ENCODE peak calls at places on chromosome 9, in eight cellular contexts. One of them, this sample, is unnamed.

GRCh38 chr9:5851445-5851844 is 18.5 kb upstream of the ERMP1 start:
- DNase-seq in T-helper 17 cell: no peak
- DNase-seq in GM23338: no peak
- DNase-seq in NCI-H187: no peak
- DNase-seq in activated naive CD8-positive, alpha-beta T cell treated with anti-CD3 and anti-CD28 coated beads, Interleukin-2, amount 50 U/mL, for 24 hours: no peak
- DNase-seq in GM13977: peak
- DNase-seq in KBM-7: peak
- DNase-seq in NCI-H2081: no peak
- DNase-seq in this sample: no peak

GRCh38 chr9:124684140-124684539 is 87.0 kb downstream of the NR6A1 start:
- DNase-seq in T-helper 17 cell: no peak
- DNase-seq in GM23338: no peak
- DNase-seq in NCI-H187: no peak
- DNase-seq in activated naive CD8-positive, alpha-beta T cell treated with anti-CD3 and anti-CD28 coated beads, Interleukin-2, amount 50 U/mL, for 24 hours: no peak
- DNase-seq in GM13977: no peak
- DNase-seq in KBM-7: no peak
- DNase-seq in NCI-H2081: no peak
- DNase-seq in this sample: no peak

GRCh38 chr9:4927701-4928100 is 57.4 kb upstream of the JAK2 start:
- DNase-seq in T-helper 17 cell: no peak
- DNase-seq in GM23338: no peak
- DNase-seq in NCI-H187: no peak
- DNase-seq in activated naive CD8-positive, alpha-beta T cell treated with anti-CD3 and anti-CD28 coated beads, Interleukin-2, amount 50 U/mL, for 24 hours: no peak
- DNase-seq in GM13977: no peak
- DNase-seq in KBM-7: no peak
- DNase-seq in NCI-H2081: no peak
- DNase-seq in this sample: no peak

GRCh38 chr9:79700607-79701330 is 129.0 kb downstream of the TLE4 start:
- DNase-seq in T-helper 17 cell: no peak
- DNase-seq in GM23338: no peak
- DNase-seq in NCI-H187: no peak
- DNase-seq in activated naive CD8-positive, alpha-beta T cell treated with anti-CD3 and anti-CD28 coated beads, Interleukin-2, amount 50 U/mL, for 24 hours: no peak
- DNase-seq in GM13977: no peak
- DNase-seq in KBM-7: no peak
- DNase-seq in NCI-H2081: no peak
- DNase-seq in this sample: no peak

GRCh38 chr9:131238402-131239021 is 37.8 kb downstream of the FAM78A start:
- DNase-seq in T-helper 17 cell: no peak
- DNase-seq in GM23338: no peak
- DNase-seq in NCI-H187: no peak
- DNase-seq in activated naive CD8-positive, alpha-beta T cell treated with anti-CD3 and anti-CD28 coated beads, Interleukin-2, amount 50 U/mL, for 24 hours: peak
- DNase-seq in GM13977: no peak
- DNase-seq in KBM-7: peak
- DNase-seq in NCI-H2081: no peak
- DNase-seq in this sample: no peak

GRCh38 chr9:70131296-70131695 is 87.6 kb downstream of the MAMDC2 start:
- DNase-seq in T-helper 17 cell: no peak
- DNase-seq in GM23338: no peak
- DNase-seq in NCI-H187: peak
- DNase-seq in activated naive CD8-positive, alpha-beta T cell treated with anti-CD3 and anti-CD28 coated beads, Interleukin-2, amount 50 U/mL, for 24 hours: no peak
- DNase-seq in GM13977: no peak
- DNase-seq in KBM-7: no peak
- DNase-seq in NCI-H2081: no peak
- DNase-seq in this sample: no peak

GRCh38 chr9:108213516-108213915 is 642.3 kb downstream of the ACTL7B start:
- DNase-seq in T-helper 17 cell: no peak
- DNase-seq in GM23338: no peak
- DNase-seq in NCI-H187: no peak
- DNase-seq in activated naive CD8-positive, alpha-beta T cell treated with anti-CD3 and anti-CD28 coated beads, Interleukin-2, amount 50 U/mL, for 24 hours: no peak
- DNase-seq in GM13977: no peak
- DNase-seq in KBM-7: peak
- DNase-seq in NCI-H2081: no peak
- DNase-seq in this sample: no peak

GRCh38 chr9:126069400-126069955 is 257.2 kb upstream of the MVB12B start:
- DNase-seq in T-helper 17 cell: no peak
- DNase-seq in GM23338: peak
- DNase-seq in NCI-H187: no peak
- DNase-seq in activated naive CD8-positive, alpha-beta T cell treated with anti-CD3 and anti-CD28 coated beads, Interleukin-2, amount 50 U/mL, for 24 hours: no peak
- DNase-seq in GM13977: no peak
- DNase-seq in KBM-7: no peak
- DNase-seq in NCI-H2081: no peak
- DNase-seq in this sample: no peak

GRCh38 chr9:37442556-37442955 is 20.1 kb downstream of the GRHPR start:
- DNase-seq in T-helper 17 cell: no peak
- DNase-seq in GM23338: no peak
- DNase-seq in NCI-H187: no peak
- DNase-seq in activated naive CD8-positive, alpha-beta T cell treated with anti-CD3 and anti-CD28 coated beads, Interleukin-2, amount 50 U/mL, for 24 hours: no peak
- DNase-seq in GM13977: no peak
- DNase-seq in KBM-7: no peak
- DNase-seq in NCI-H2081: no peak
- DNase-seq in this sample: no peak

GRCh38 chr9:29773676-29774075 is 2200.4 kb upstream of the C9orf72 start:
- DNase-seq in T-helper 17 cell: no peak
- DNase-seq in GM23338: no peak
- DNase-seq in NCI-H187: no peak
- DNase-seq in activated naive CD8-positive, alpha-beta T cell treated with anti-CD3 and anti-CD28 coated beads, Interleukin-2, amount 50 U/mL, for 24 hours: no peak
- DNase-seq in GM13977: no peak
- DNase-seq in KBM-7: peak
- DNase-seq in NCI-H2081: no peak
- DNase-seq in this sample: no peak

GRCh38 chr9:89137548-89138462 is 40.8 kb downstream of the SHC3 start:
- DNase-seq in T-helper 17 cell: no peak
- DNase-seq in GM23338: no peak
- DNase-seq in NCI-H187: no peak
- DNase-seq in activated naive CD8-positive, alpha-beta T cell treated with anti-CD3 and anti-CD28 coated beads, Interleukin-2, amount 50 U/mL, for 24 hours: peak
- DNase-seq in GM13977: no peak
- DNase-seq in KBM-7: no peak
- DNase-seq in NCI-H2081: no peak
- DNase-seq in this sample: no peak

GRCh38 chr9:26313108-26313507 is 579.5 kb downstream of the CAAP1 start:
- DNase-seq in T-helper 17 cell: no peak
- DNase-seq in GM23338: no peak
- DNase-seq in NCI-H187: no peak
- DNase-seq in activated naive CD8-positive, alpha-beta T cell treated with anti-CD3 and anti-CD28 coated beads, Interleukin-2, amount 50 U/mL, for 24 hours: no peak
- DNase-seq in GM13977: no peak
- DNase-seq in KBM-7: no peak
- DNase-seq in NCI-H2081: no peak
- DNase-seq in this sample: no peak

GRCh38 chr9:5375091-5375490 is 35.4 kb upstream of the RLN1 start:
- DNase-seq in T-helper 17 cell: no peak
- DNase-seq in GM23338: peak
- DNase-seq in NCI-H187: no peak
- DNase-seq in activated naive CD8-positive, alpha-beta T cell treated with anti-CD3 and anti-CD28 coated beads, Interleukin-2, amount 50 U/mL, for 24 hours: peak
- DNase-seq in GM13977: no peak
- DNase-seq in KBM-7: no peak
- DNase-seq in NCI-H2081: no peak
- DNase-seq in this sample: no peak

GRCh38 chr9:83012578-83013260 is 50.2 kb downstream of the RASEF start:
- DNase-seq in T-helper 17 cell: no peak
- DNase-seq in GM23338: no peak
- DNase-seq in NCI-H187: no peak
- DNase-seq in activated naive CD8-positive, alpha-beta T cell treated with anti-CD3 and anti-CD28 coated beads, Interleukin-2, amount 50 U/mL, for 24 hours: no peak
- DNase-seq in GM13977: no peak
- DNase-seq in KBM-7: no peak
- DNase-seq in NCI-H2081: no peak
- DNase-seq in this sample: no peak

GRCh38 chr9:18396102-18396728 is 77.7 kb upstream of the ADAMTSL1 start:
- DNase-seq in T-helper 17 cell: no peak
- DNase-seq in GM23338: peak
- DNase-seq in NCI-H187: no peak
- DNase-seq in activated naive CD8-positive, alpha-beta T cell treated with anti-CD3 and anti-CD28 coated beads, Interleukin-2, amount 50 U/mL, for 24 hours: no peak
- DNase-seq in GM13977: no peak
- DNase-seq in KBM-7: peak
- DNase-seq in NCI-H2081: peak
- DNase-seq in this sample: no peak

GRCh38 chr9:3290231-3290840 is 235.5 kb downstream of the RFX3 start:
- DNase-seq in T-helper 17 cell: no peak
- DNase-seq in GM23338: peak
- DNase-seq in NCI-H187: no peak
- DNase-seq in activated naive CD8-positive, alpha-beta T cell treated with anti-CD3 and anti-CD28 coated beads, Interleukin-2, amount 50 U/mL, for 24 hours: no peak
- DNase-seq in GM13977: no peak
- DNase-seq in KBM-7: no peak
- DNase-seq in NCI-H2081: peak
- DNase-seq in this sample: no peak

GRCh38 chr9:93657331-93658111 is 81.1 kb downstream of the PHF2 start:
- DNase-seq in T-helper 17 cell: no peak
- DNase-seq in GM23338: no peak
- DNase-seq in NCI-H187: no peak
- DNase-seq in activated naive CD8-positive, alpha-beta T cell treated with anti-CD3 and anti-CD28 coated beads, Interleukin-2, amount 50 U/mL, for 24 hours: no peak
- DNase-seq in GM13977: no peak
- DNase-seq in KBM-7: no peak
- DNase-seq in NCI-H2081: no peak
- DNase-seq in this sample: no peak